ENCODE peak calls at places on chromosomes 4 and X, in seven cellular contexts. S, E, Y, H, Z, M and V are unnamed samples.

GRCh38 chr4:27568236-27568951 is 707.8 kb downstream of the STIM2 start:
- DNase-seq in M (no peak), H (no peak), S (peak; percentile 28), Y (no peak), E (no peak), Z (no peak), V (no peak)

GRCh38 chrX:121579016-121579760 is 531.8 kb downstream of the GLUD2 start:
- DNase-seq in Z (peak; percentile 43), S (peak; percentile 15), Y (peak; percentile 3), E (no peak), M (peak; percentile 7), H (peak; percentile 4), V (peak; percentile 56)

GRCh38 chr4:125849869-125850268 is 535.1 kb downstream of the FAT4 start:
- DNase-seq in S (no peak), Y (no peak), M (no peak), E (no peak), Z (peak; percentile 0), H (no peak), V (no peak)

GRCh38 chr4:17033256-17034245 is 135.1 kb upstream of the LDB2 start:
- DNase-seq in Z (no peak), S (no peak), H (no peak), E (no peak), M (no peak), Y (no peak), V (no peak)

GRCh38 chrX:101415180-101416130 is 7.4 kb downstream of the HNRNPH2 start:
- DNase-seq in M (peak; percentile 14), Y (peak; percentile 58), H (peak; percentile 68), Z (peak; percentile 72), E (no peak), S (no peak), V (peak; percentile 76)

GRCh38 chr4:65007841-65008439 is 598.7 kb upstream of the TECRL start:
- DNase-seq in E (no peak), Y (peak; percentile 8), M (peak; percentile 47), S (peak; percentile 13), H (no peak), Z (peak; percentile 26), V (peak; percentile 1)

GRCh38 chr4:83821493-83821892 is 285.6 kb downstream of the GPAT3 start:
- DNase-seq in M (no peak), H (no peak), E (no peak), S (no peak), Z (no peak), Y (no peak), V (no peak)

GRCh38 chr4:110609044-110609750 is 13.7 kb downstream of the PITX2 start:
- DNase-seq in Y (no peak), S (no peak), M (no peak), E (no peak), H (no peak), Z (no peak), V (no peak)

GRCh38 chrX:71615056-71615455 is 3.3 kb downstream of the CXCR3 start:
- DNase-seq in Y (no peak), E (no peak), H (no peak), S (no peak), M (no peak), Z (no peak), V (no peak)

GRCh38 chrX:145886469-145886868 is 68.8 kb downstream of the SLITRK2 start:
- DNase-seq in Y (no peak), S (no peak), E (no peak), M (no peak), H (no peak), Z (no peak), V (no peak)

GRCh38 chrX:39152106-39152649 is 350.9 kb downstream of the MID1IP1 start:
- DNase-seq in H (no peak), M (no peak), E (peak; percentile 85), Y (peak; percentile 65), S (no peak), Z (peak; percentile 79), V (peak; percentile 32)

GRCh38 chr4:3316146-3316545 is 23.3 kb downstream of the RGS12 start:
- DNase-seq in S (no peak), H (no peak), E (no peak), M (no peak), Y (no peak), Z (no peak), V (no peak)
- TF ChIP-seq JUND in S (no peak), H (no peak), E (no peak), M (no peak), Y (no peak), Z (no peak), V (no peak)

DNA sequence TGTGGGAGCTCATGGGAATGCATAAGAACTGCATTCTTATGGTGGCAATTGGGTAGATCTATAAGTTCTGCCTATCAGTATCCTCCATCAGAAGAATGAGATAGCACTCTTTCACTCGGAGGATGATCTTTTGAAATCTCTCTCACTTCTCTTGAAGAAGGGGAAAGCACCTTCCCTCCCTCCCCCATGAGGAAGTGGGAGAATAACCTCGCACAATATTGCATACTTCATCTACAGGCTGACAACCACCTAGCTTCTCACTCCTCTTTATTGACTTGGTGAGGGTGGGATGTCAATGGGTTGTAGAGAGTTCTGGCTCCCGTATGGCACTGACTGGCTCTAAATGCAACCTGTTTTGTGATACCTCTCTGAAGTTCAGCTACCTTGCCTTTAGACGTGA is 146.7 kb upstream of the SPOCK3 start:
- DNase-seq in H (no peak), Z (no peak), E (no peak), M (no peak), S (no peak), Y (no peak), V (no peak)
- TF ChIP-seq JUND in H (no peak), Z (no peak), E (no peak), M (no peak), S (no peak), Y (no peak), V (no peak)

DNA sequence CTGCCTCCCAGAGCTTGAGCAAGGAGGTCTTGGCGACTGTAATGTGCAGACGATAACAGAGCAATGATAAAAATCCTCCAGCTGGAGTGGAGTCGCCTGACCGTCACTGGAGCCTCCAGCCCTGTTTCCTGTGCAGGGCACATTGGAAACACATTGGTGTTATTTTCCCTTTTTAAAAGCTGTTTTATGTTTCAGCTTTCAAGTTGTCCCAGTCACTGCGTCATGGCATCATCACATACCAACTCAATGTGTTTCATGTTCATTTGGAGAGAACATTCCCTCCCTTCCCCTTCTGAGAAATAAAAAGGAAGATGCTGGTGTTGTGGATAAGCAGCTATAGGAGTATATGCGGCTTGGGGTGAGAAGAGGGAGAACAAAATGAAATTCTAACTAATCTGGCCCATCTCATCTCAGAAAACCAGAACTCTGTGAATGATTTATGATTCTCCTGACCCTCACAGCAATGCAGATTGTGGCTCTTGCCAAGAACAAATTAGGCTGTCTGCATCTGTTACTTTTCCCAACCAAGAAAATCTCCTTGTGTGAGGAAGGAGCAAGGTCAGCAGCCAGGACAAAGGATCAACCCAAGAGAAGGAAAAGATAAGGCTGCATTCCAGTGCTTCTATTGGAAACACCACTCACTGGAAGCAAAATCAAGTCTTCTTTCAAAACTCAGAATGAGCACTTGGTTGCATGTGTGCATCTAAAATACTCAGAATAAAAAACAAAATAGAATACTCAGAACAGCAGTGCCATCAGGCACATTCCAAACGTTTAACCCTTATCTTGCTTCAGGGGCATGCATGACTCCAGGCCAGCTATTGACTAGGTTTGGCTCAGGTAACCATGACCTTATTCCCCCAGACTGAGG is 134.4 kb downstream of the RASL11B start:
- DNase-seq in Z (no peak), H (no peak), Y (peak; percentile 71), M (no peak), E (no peak), S (no peak), V (no peak)
- TF ChIP-seq JUND in Z (no peak), H (no peak), Y (peak; percentile 47), M (no peak), E (no peak), S (no peak), V (no peak)

GRCh38 chrX:142184756-142185602 is 20.1 kb downstream of the MAGEC2 start:
- DNase-seq in M (no peak), E (no peak), Z (no peak), S (no peak), H (no peak), Y (no peak), V (no peak)

DNA sequence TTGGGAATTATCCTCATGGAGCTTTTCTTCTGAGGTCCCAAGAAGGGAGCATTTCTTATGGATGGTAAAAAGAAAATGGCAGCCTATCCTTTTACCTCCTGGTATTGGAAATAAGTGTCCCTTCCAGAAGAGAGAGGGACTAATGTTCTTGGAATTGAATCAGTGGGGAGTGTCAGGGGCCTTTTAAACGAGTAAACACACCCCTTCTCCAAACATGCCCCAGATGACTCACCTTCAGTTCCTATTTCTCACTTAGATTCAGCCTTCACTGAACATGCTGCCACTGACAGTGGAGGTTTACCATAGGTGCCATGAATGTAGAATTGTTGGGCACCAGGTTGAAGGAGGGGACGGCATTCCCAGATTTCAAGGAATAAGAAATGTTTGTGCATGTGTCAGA is 19.0 kb downstream of the MAGEC2 start:
- DNase-seq in H (no peak), Z (no peak), Y (no peak), S (no peak), E (no peak), M (no peak), V (no peak)
- TF ChIP-seq JUND in H (no peak), Z (no peak), Y (no peak), S (no peak), E (no peak), M (no peak), V (no peak)

GRCh38 chr4:33551244-33551643 is 2693.1 kb downstream of the ARAP2 start:
- DNase-seq in E (no peak), M (no peak), Y (no peak), H (no peak), Z (no peak), S (no peak), V (no peak)
- TF ChIP-seq JUND in E (no peak), M (no peak), Y (no peak), H (no peak), Z (no peak), S (no peak), V (no peak)

GRCh38 chr4:168177546-168178149 is 85.3 kb downstream of the ANXA10 start:
- DNase-seq in Y (no peak), M (peak; percentile 50), H (no peak), Z (no peak), E (no peak), S (no peak), V (no peak)
- TF ChIP-seq JUND in Y (no peak), M (no peak), H (no peak), Z (no peak), E (no peak), S (no peak), V (no peak)

GRCh38 chr4:8910822-8911310 is 39.2 kb upstream of the HMX1 start:
- DNase-seq in Z (no peak), M (no peak), Y (no peak), E (peak; percentile 39), S (no peak), H (no peak), V (no peak)
- TF ChIP-seq JUND in Z (no peak), M (no peak), Y (no peak), E (no peak), S (no peak), H (no peak), V (no peak)

GRCh38 chr4:186685744-186686143 is 37.9 kb downstream of the FAT1 start:
- DNase-seq in E (no peak), S (peak; percentile 35), H (no peak), Y (no peak), M (peak; percentile 95), Z (no peak), V (no peak)
- TF ChIP-seq JUND in E (no peak), S (peak; percentile 74), H (no peak), Y (peak; percentile 63), M (peak; percentile 76), Z (no peak), V (peak; percentile 55)